ENCODE peak calls at places on chromosomes 12 and 14, in five cellular contexts. K is adrenal gland, T is IMR-90, O is body of pancreas, J is tibial nerve. B is an unnamed sample.
A peak's percentile ranks its signal among the peaks of the same experiment; 100 is the strongest.

GRCh38 chr12:121801601-121802484 is 2.0 kb upstream of the SETD1B start:
- DNase-seq in J (no peak), O (no peak), K (no peak), T (peak; percentile 45), B (no peak)

GRCh38 chr12:4997939-4998338 is 45.7 kb upstream of the KCNA5 start:
- DNase-seq in T (peak; percentile 83), K (peak; percentile 20), O (no peak), J (no peak), B (no peak)

GRCh38 chr12:3150820-3151590 is 73.8 kb downstream of the TSPAN9 start:
- DNase-seq in K (no peak), J (no peak), O (no peak), T (peak; percentile 48), B (no peak)

GRCh38 chr12:74890237-74890599 is 319.4 kb downstream of the KCNC2 start:
- DNase-seq in J (no peak), K (peak; percentile 52), O (peak; percentile 56), T (peak; percentile 92), B (no peak)

GRCh38 chr12:57771873-57772428 is at the start of gene METTL1:
- DNase-seq in O (peak; percentile 94), T (peak; percentile 97), J (peak; percentile 87), K (peak; percentile 97), B (peak; percentile 95)

GRCh38 chr12:111927346-111927745 is 85.3 kb downstream of the MAPKAPK5 start:
- DNase-seq in K (no peak), O (no peak), T (no peak), J (no peak), B (no peak)

GRCh38 chr14:65044596-65044959 is 57.7 kb downstream of the MAX start:
- DNase-seq in J (no peak), T (no peak), K (peak; percentile 26), O (no peak), B (no peak)

GRCh38 chr12:578743-579449 is 84.3 kb downstream of the NINJ2 start:
- DNase-seq in J (peak; percentile 5), T (no peak), K (no peak), O (no peak), B (no peak)

GRCh38 chr14:97604731-97605130 is 807.5 kb downstream of the VRK1 start:
- DNase-seq in J (no peak), T (no peak), O (no peak), K (no peak), B (no peak)

GRCh38 chr12:15862840-15863239 is 19.3 kb upstream of the STRAP start:
- DNase-seq in J (no peak), O (no peak), T (no peak), K (no peak), B (no peak)

GRCh38 chr12:42468341-42468821 is 121.2 kb downstream of the PRICKLE1 start:
- DNase-seq in J (no peak), O (no peak), T (no peak), K (no peak), B (peak; percentile 30)

GRCh38 chr14:94738786-94739185 is 31.1 kb downstream of the GSC start:
- DNase-seq in O (no peak), K (no peak), J (no peak), T (no peak), B (no peak)

GRCh38 chr12:121495746-121496145 is 85.1 kb downstream of the KDM2B start:
- DNase-seq in T (no peak), J (no peak), O (no peak), K (no peak), B (peak; percentile 50)

GRCh38 chr12:14256139-14256538 is 109.3 kb upstream of the ATF7IP start:
- DNase-seq in O (no peak), T (peak; percentile 51), K (no peak), J (no peak), B (no peak)

GRCh38 chr14:67241416-67242362 is at the start of gene PALS1:
- DNase-seq in T (peak; percentile 88), J (no peak), O (peak; percentile 59), K (peak; percentile 65), B (peak; percentile 44)

DNA sequence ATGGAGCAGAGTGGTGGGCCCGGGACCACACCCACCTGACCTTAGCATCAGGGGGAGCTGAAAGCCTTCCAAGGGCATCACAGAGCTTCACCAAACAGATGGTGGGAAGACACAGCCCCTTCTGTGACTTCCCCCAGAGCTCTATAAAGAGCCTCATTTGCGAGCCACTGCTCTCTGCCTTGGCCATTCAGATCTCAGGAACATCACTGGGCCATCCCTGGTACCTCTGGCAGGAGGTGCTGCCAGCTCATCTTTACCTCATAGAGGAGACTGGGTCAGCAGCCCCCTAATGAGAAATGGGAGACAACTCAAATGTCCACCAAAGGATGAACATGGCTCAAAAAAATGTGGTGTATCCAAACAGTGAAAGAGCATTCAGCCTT is 116.9 kb downstream of the GCH1 start:
- DNase-seq in K (no peak), O (no peak), J (no peak), T (no peak), B (no peak)
- TF ChIP-seq CTCF in K (no peak), O (no peak), J (no peak), T (no peak), B (no peak)

GRCh38 chr14:25046301-25046943 is 3.5 kb downstream of the STXBP6 start:
- DNase-seq in O (peak; percentile 18), T (peak; percentile 26), J (no peak), K (no peak), B (no peak)
- H3K27ac ChIP-seq in O (no peak overlapping the region), T (no peak overlapping the region), J (peak overlapping the region; percentile 27), K (no peak overlapping the region), B (peak overlapping the region; percentile 24)

DNA sequence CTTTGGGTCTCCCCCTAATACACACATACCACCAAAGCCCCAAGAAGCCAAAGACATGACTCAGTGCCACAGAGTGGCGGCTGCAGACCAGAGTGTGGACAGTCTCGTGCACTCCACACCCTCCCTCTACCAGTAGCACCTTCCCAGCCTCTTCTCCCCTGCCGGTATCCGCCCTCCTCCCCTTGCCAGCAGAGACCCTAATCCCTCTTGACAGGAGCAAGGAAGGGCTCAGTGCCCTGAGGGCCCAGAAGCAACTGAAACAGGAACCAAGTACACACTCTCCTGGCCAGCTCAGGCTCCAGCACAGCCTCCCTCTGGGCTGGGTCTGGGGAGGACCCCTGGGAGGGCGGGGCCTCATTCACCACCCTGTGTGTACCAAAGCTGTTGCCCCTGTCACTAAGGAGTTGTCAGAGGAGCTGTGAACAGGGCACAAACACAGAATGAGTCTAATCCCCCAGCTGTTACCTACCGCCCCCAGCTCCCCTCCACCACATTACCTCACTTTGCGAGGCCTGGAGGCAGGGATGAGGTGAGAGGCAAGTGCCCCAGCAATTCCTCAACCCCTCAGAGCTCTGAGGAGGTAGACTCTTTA is 8.2 kb downstream of the SPRYD3 start:
- DNase-seq in O (no peak), T (no peak), J (no peak), K (no peak), B (no peak)
- TF ChIP-seq CTCF in O (no peak), T (no peak), J (no peak), K (no peak), B (no peak)

DNA sequence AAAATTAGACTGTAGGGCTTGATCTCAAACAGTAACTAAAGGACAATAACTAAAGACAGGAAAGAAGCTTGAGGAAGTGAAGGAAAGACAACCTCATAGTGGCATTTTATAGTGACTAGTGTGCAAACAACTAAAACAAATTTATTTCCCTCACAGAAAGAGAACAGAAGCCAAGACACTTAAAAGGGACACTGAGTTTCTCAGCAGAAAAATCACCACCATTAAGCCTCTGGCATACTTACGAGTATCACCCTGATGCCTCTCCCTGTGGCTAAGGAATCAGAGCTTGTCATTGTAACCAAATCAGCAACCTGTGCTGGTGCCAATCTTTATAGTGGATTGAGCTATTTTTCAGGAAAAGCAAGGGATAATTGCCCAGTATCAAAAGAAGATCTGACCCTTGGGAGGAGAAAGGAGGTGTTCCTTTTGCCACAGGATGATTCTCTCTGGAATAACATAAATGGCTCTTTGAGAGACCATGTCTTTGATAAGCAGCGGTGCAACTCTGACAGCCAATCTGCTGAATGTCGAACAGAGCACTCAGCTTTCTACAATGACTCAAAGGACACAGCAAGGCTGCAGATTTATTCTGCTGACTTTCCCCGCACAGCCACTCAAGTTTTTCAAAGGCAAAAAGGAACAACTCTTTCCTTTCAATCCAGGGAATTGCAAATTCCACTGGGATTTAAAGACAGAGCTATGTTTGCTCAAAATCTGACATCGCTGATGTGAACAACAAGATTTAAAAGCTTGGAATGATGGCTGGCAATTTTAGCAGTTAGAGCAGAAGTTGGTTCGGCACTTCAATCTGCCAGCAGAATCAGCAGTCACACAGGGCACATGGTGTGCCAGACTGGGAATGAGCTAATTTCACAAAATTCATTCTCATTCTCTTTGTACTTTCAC is 34.6 kb downstream of the ATF7 start:
- DNase-seq in K (peak; percentile 42), T (no peak), O (no peak), J (no peak), B (peak; percentile 64)
- H3K27ac ChIP-seq in K (peak overlapping the region; percentile 70), T (no peak overlapping the region), O (no peak overlapping the region), J (peak overlapping the region; percentile 35), B (peak overlapping the region; percentile 96)

GRCh38 chr14:68655961-68656360 is 136.9 kb downstream of the ZFP36L1 start:
- DNase-seq in K (no peak), T (no peak), J (no peak), O (no peak), B (no peak)
- TF ChIP-seq CTCF in K (no peak), T (no peak), J (no peak), O (peak; percentile 8), B (peak; percentile 34)

GRCh38 chr14:93056840-93057585 is 58.7 kb downstream of the ITPK1 start:
- DNase-seq in O (no peak), J (no peak), K (peak; percentile 89), T (peak; percentile 23), B (peak; percentile 45)
- H3K27ac ChIP-seq in O (peak overlapping the region; percentile 25), J (peak overlapping the region; percentile 90), K (peak overlapping the region; percentile 1), T (no peak overlapping the region), B (peak overlapping the region; percentile 83)

B was measured in dorsolateral prefrontal cortex.